ENCODE peak calls at places on chromosomes 6 and 20, in five cellular contexts. One of them, this sample, is unnamed.

GRCh38 chr6:41278699-41279405 is 7.6 kb downstream of the TREM1 start:
- DNase-seq in CD8-positive, alpha-beta T cell: peak
- DNase-seq in MM.1S: peak
- DNase-seq in transverse colon: peak
- DNase-seq in gastrocnemius medialis: peak
- DNase-seq in this sample: no peak

GRCh38 chr20:19252670-19253120 is 40.3 kb downstream of the SLC24A3 start:
- DNase-seq in CD8-positive, alpha-beta T cell: no peak
- DNase-seq in transverse colon: peak
- DNase-seq in MM.1S: no peak
- DNase-seq in gastrocnemius medialis: peak
- DNase-seq in this sample: no peak

GRCh38 chr6:118382126-118382525 is 166.0 kb upstream of the PLN start:
- DNase-seq in transverse colon: no peak
- DNase-seq in CD8-positive, alpha-beta T cell: no peak
- DNase-seq in gastrocnemius medialis: no peak
- DNase-seq in MM.1S: no peak
- DNase-seq in this sample: no peak

GRCh38 chr6:168032383-168032760 is 34.9 kb downstream of the KIF25 start:
- DNase-seq in CD8-positive, alpha-beta T cell: no peak
- DNase-seq in MM.1S: no peak
- DNase-seq in gastrocnemius medialis: no peak
- DNase-seq in transverse colon: no peak
- DNase-seq in this sample: no peak

GRCh38 chr6:167142433-167142761 is 15.4 kb downstream of the GPR31 start:
- DNase-seq in gastrocnemius medialis: no peak
- DNase-seq in CD8-positive, alpha-beta T cell: no peak
- DNase-seq in transverse colon: no peak
- DNase-seq in MM.1S: no peak
- DNase-seq in this sample: no peak

GRCh38 chr6:37006793-37007339 is 1.4 kb downstream of the FGD2 start:
- DNase-seq in CD8-positive, alpha-beta T cell: no peak
- DNase-seq in transverse colon: no peak
- DNase-seq in MM.1S: no peak
- DNase-seq in gastrocnemius medialis: no peak
- DNase-seq in this sample: no peak

GRCh38 chr6:24827162-24827561 is 28.4 kb upstream of the ARMH2 start:
- DNase-seq in MM.1S: no peak
- DNase-seq in transverse colon: no peak
- DNase-seq in gastrocnemius medialis: no peak
- DNase-seq in CD8-positive, alpha-beta T cell: no peak
- DNase-seq in this sample: no peak

GRCh38 chr6:169677096-169677495 is 24.7 kb downstream of the WDR27 start:
- DNase-seq in MM.1S: no peak
- DNase-seq in gastrocnemius medialis: no peak
- DNase-seq in CD8-positive, alpha-beta T cell: no peak
- DNase-seq in transverse colon: no peak
- DNase-seq in this sample: no peak

GRCh38 chr6:37794825-37795224 is 24.7 kb upstream of the ZFAND3 start:
- DNase-seq in transverse colon: no peak
- DNase-seq in CD8-positive, alpha-beta T cell: no peak
- DNase-seq in MM.1S: no peak
- DNase-seq in gastrocnemius medialis: peak
- DNase-seq in this sample: no peak

GRCh38 chr6:145077382-145077781 is 657.9 kb downstream of the EPM2A start:
- DNase-seq in MM.1S: no peak
- DNase-seq in transverse colon: no peak
- DNase-seq in CD8-positive, alpha-beta T cell: no peak
- DNase-seq in gastrocnemius medialis: no peak
- DNase-seq in this sample: no peak

GRCh38 chr6:108309844-108310243 is 15.0 kb downstream of the AFG1L start:
- DNase-seq in gastrocnemius medialis: no peak
- DNase-seq in MM.1S: no peak
- DNase-seq in CD8-positive, alpha-beta T cell: no peak
- DNase-seq in transverse colon: no peak
- DNase-seq in this sample: no peak

GRCh38 chr6:111805511-111806181 is 67.6 kb downstream of the FYN start:
- DNase-seq in MM.1S: no peak
- DNase-seq in gastrocnemius medialis: no peak
- DNase-seq in CD8-positive, alpha-beta T cell: no peak
- DNase-seq in transverse colon: no peak
- DNase-seq in this sample: no peak

GRCh38 chr6:27865952-27866369 is 46.2 kb downstream of the OR2B2 start:
- DNase-seq in gastrocnemius medialis: no peak
- DNase-seq in CD8-positive, alpha-beta T cell: no peak
- DNase-seq in MM.1S: peak
- DNase-seq in transverse colon: peak
- DNase-seq in this sample: no peak

GRCh38 chr6:15255481-15256414 is 9.9 kb downstream of the JARID2 start:
- DNase-seq in CD8-positive, alpha-beta T cell: no peak
- DNase-seq in MM.1S: peak
- DNase-seq in transverse colon: no peak
- DNase-seq in gastrocnemius medialis: no peak
- DNase-seq in this sample: no peak

GRCh38 chr20:48129319-48129973 is 344.2 kb upstream of the SULF2 start:
- DNase-seq in gastrocnemius medialis: no peak
- DNase-seq in transverse colon: no peak
- DNase-seq in MM.1S: no peak
- DNase-seq in CD8-positive, alpha-beta T cell: no peak
- DNase-seq in this sample: no peak

GRCh38 chr6:105591053-105591452 is 188.2 kb upstream of the PREP start:
- DNase-seq in MM.1S: peak
- DNase-seq in transverse colon: no peak
- DNase-seq in gastrocnemius medialis: no peak
- DNase-seq in CD8-positive, alpha-beta T cell: no peak
- DNase-seq in this sample: no peak

GRCh38 chr20:23710771-23711170 is 21.9 kb upstream of the CST4 start:
- DNase-seq in CD8-positive, alpha-beta T cell: no peak
- DNase-seq in MM.1S: no peak
- DNase-seq in transverse colon: no peak
- DNase-seq in gastrocnemius medialis: no peak
- DNase-seq in this sample: no peak

GRCh38 chr6:169398342-169399105 is 144.9 kb upstream of the THBS2 start:
- DNase-seq in gastrocnemius medialis: peak
- DNase-seq in CD8-positive, alpha-beta T cell: no peak
- DNase-seq in transverse colon: no peak
- DNase-seq in MM.1S: no peak
- DNase-seq in this sample: no peak

GRCh38 chr6:138948028-138948427 is 40.0 kb downstream of the REPS1 start:
- DNase-seq in MM.1S: no peak
- DNase-seq in CD8-positive, alpha-beta T cell: no peak
- DNase-seq in transverse colon: no peak
- DNase-seq in gastrocnemius medialis: no peak
- DNase-seq in this sample: no peak

GRCh38 chr20:59042796-59043621 is 423 bp upstream of the PRELID3B start:
- DNase-seq in MM.1S: peak
- DNase-seq in CD8-positive, alpha-beta T cell: peak
- DNase-seq in gastrocnemius medialis: peak
- DNase-seq in transverse colon: peak
- DNase-seq in this sample: peak

GRCh38 chr6:158021814-158022748 is 40.4 kb downstream of the SYNJ2 start:
- DNase-seq in CD8-positive, alpha-beta T cell: no peak
- DNase-seq in transverse colon: no peak
- DNase-seq in MM.1S: no peak
- DNase-seq in gastrocnemius medialis: no peak
- DNase-seq in this sample: no peak

GRCh38 chr6:158021376-158021775 is 39.7 kb downstream of the SYNJ2 start:
- DNase-seq in transverse colon: no peak
- DNase-seq in gastrocnemius medialis: no peak
- DNase-seq in MM.1S: no peak
- DNase-seq in CD8-positive, alpha-beta T cell: no peak
- DNase-seq in this sample: no peak

GRCh38 chr6:158022749-158023596 is 41.3 kb downstream of the SYNJ2 start:
- DNase-seq in MM.1S: no peak
- DNase-seq in transverse colon: no peak
- DNase-seq in gastrocnemius medialis: no peak
- DNase-seq in CD8-positive, alpha-beta T cell: no peak
- DNase-seq in this sample: no peak

GRCh38 chr6:158024566-158025297 is 43.1 kb downstream of the SYNJ2 start:
- DNase-seq in transverse colon: no peak
- DNase-seq in CD8-positive, alpha-beta T cell: no peak
- DNase-seq in MM.1S: no peak
- DNase-seq in gastrocnemius medialis: no peak
- DNase-seq in this sample: no peak

DNA sequence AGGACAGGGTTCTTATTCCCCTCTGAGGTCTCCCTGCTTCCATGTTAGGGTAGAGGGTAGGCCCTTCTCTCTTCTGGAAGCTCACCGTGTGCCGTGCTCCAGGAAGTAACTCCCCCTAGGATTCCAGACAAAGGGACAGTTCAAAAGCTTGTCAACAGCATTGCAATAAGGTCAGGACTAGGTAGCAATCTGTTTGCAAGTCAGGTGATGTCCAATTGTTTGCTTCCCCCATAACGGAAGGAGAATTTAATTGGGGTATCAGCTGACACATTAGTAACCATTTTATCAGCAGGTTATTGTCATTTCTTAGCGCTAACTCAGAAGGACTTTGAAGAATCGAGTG is 41.9 kb downstream of the SYNJ2 start:
- DNase-seq in gastrocnemius medialis: no peak
- DNase-seq in MM.1S: no peak
- DNase-seq in transverse colon: no peak
- DNase-seq in CD8-positive, alpha-beta T cell: no peak
- DNase-seq in this sample: no peak
- H3K27ac ChIP-seq in gastrocnemius medialis: no peak
- H3K27ac ChIP-seq in MM.1S: no peak
- H3K27ac ChIP-seq in transverse colon: no peak
- H3K27ac ChIP-seq in CD8-positive, alpha-beta T cell: no peak
- H3K27ac ChIP-seq in this sample: no peak

DNA sequence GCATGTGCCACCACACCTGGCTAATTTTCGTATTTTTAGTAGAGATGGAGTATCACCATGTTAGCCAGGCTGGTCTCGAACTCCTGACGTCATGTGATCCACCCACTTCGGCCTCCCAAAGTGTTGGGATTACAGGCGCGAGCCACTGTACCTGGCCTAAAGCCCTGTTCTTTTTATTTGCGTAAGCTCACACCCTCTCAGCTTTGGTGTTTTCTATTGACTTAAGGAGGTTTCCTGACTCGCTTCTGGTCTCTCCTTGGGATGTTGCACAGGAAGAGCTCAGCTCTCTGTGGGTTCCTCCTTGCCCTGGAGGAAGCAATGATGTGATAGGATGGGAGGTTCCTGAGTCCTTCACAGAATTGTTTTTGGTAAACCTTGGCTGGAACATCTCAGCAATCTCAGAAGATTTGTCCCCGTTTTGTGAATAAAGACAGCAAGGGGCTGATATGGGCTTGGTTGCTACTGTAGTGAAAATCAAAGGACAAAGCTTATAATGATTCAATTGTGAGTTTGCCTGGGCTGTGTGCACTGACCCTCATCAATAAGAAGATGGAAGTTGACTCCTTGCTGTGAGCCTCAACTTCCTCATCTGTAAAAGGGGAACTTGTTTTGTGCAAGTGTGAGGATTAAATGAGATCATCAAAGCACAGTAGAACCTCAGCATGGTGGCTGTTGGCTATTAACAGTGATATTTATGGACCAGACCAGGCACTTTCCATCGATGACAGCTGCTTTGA is 27.0 kb downstream of the TOX2 start:
- DNase-seq in gastrocnemius medialis: no peak
- DNase-seq in transverse colon: peak
- DNase-seq in CD8-positive, alpha-beta T cell: no peak
- DNase-seq in MM.1S: peak
- DNase-seq in this sample: peak
- H3K4me3 ChIP-seq in gastrocnemius medialis: no peak
- H3K4me3 ChIP-seq in transverse colon: no peak
- H3K4me3 ChIP-seq in CD8-positive, alpha-beta T cell: no peak
- H3K4me3 ChIP-seq in MM.1S: peak
- H3K4me3 ChIP-seq in this sample: no peak

DNA sequence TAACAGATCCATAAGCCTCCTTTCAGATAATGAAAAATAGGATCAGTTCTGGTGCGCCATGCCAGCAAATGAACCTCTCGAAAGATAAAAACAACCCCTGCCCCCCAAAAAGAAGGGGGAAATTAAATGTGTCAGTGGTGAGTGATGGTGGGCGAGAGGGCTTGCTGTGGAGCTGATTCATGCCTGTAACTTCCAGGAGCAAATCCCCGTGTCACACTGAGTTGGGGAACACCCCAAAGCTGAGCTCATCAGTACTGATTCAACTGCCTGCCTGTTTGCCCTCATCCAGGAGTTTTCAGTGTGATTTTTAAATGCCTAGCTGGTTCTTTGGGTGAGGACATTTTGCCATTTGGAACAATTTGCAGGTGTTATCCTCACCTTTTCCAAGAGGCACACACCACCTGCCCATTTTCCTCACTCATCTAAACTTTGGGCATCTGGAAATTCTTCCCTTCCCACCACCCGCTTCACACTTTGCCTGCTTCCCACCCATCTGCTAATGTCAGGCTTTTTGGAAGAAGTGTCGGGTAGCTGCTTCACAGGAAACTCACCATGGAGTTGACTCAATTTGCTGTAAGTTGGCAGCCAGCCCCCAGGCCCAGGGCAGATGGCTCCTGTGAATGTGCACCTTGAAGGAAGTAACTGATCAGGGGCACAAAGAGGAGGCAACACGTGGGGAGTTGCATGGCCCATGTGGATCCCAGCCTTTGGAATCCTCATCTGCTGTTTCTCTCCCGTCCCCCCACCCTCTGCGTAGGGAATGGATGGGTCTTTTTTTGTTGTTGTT is 87.1 kb downstream of the PPP1R14C start:
- DNase-seq in CD8-positive, alpha-beta T cell: no peak
- DNase-seq in MM.1S: no peak
- DNase-seq in transverse colon: no peak
- DNase-seq in gastrocnemius medialis: no peak
- DNase-seq in this sample: no peak
- H3K27ac ChIP-seq in CD8-positive, alpha-beta T cell: no peak
- H3K27ac ChIP-seq in MM.1S: no peak
- H3K27ac ChIP-seq in transverse colon: no peak
- H3K27ac ChIP-seq in gastrocnemius medialis: no peak
- H3K27ac ChIP-seq in this sample: peak

GRCh38 chr6:53320964-53321363 is 27.8 kb downstream of the ELOVL5 start:
- DNase-seq in CD8-positive, alpha-beta T cell: no peak
- DNase-seq in MM.1S: no peak
- DNase-seq in transverse colon: no peak
- DNase-seq in gastrocnemius medialis: no peak
- DNase-seq in this sample: no peak

GRCh38 chr6:53318429-53318828 is 30.3 kb downstream of the ELOVL5 start:
- DNase-seq in gastrocnemius medialis: no peak
- DNase-seq in transverse colon: no peak
- DNase-seq in CD8-positive, alpha-beta T cell: no peak
- DNase-seq in MM.1S: no peak
- DNase-seq in this sample: no peak

GRCh38 chr6:53317861-53318260 is 30.9 kb downstream of the ELOVL5 start:
- DNase-seq in transverse colon: no peak
- DNase-seq in MM.1S: no peak
- DNase-seq in gastrocnemius medialis: no peak
- DNase-seq in CD8-positive, alpha-beta T cell: no peak
- DNase-seq in this sample: no peak

GRCh38 chr6:53322188-53323029 is 26.3 kb downstream of the ELOVL5 start:
- DNase-seq in transverse colon: no peak
- DNase-seq in gastrocnemius medialis: no peak
- DNase-seq in CD8-positive, alpha-beta T cell: no peak
- DNase-seq in MM.1S: no peak
- DNase-seq in this sample: no peak

DNA sequence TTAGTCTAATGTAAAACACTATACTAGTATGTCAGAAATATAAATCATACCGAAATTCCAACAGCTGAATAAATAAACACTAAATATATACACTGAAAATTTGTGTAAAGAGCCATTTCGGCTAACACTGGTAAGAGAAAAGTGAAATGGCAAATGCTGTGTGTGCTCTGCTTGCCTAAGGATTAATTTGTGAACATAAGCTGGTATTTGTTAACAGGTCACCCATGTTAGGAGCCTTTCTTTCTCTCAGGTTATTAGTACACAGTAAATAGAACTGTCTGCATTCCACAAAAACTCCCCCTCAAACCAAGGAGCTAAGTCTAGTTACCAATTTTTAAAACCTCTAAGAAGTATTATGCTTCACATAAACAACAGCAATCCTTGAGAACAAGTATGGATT is 27.0 kb downstream of the ELOVL5 start:
- DNase-seq in MM.1S: no peak
- DNase-seq in CD8-positive, alpha-beta T cell: no peak
- DNase-seq in gastrocnemius medialis: no peak
- DNase-seq in transverse colon: no peak
- DNase-seq in this sample: no peak
- H3K4me3 ChIP-seq in MM.1S: no peak
- H3K4me3 ChIP-seq in CD8-positive, alpha-beta T cell: no peak
- H3K4me3 ChIP-seq in gastrocnemius medialis: no peak
- H3K4me3 ChIP-seq in transverse colon: no peak
- H3K4me3 ChIP-seq in this sample: no peak